ENCODE peak calls at places on chromosomes 13 and 19, in seven cellular contexts. L, I, V, T, M, S and Q are unnamed samples.

GRCh38 chr13:41458187-41458938 is 1.0 kb downstream of the RGCC start:
- DNase-seq in L (no peak), I (no peak), V (no peak), T (no peak), M (peak), S (no peak), Q (no peak)

GRCh38 chr13:79992111-79992510 is 348.8 kb downstream of the SPRY2 start:
- DNase-seq in L (no peak), I (no peak), V (no peak), T (no peak), M (no peak), S (no peak), Q (no peak)

GRCh38 chr13:74197686-74198085 is 63.5 kb upstream of the KLF12 start:
- DNase-seq in L (no peak), I (no peak), V (no peak), T (no peak), M (no peak), S (no peak), Q (no peak)

GRCh38 chr13:98273824-98274786 is 97.0 kb upstream of the RNF113B start:
- DNase-seq in L (no peak), I (no peak), V (no peak), T (no peak), M (no peak), S (no peak), Q (no peak)

GRCh38 chr13:109139346-109139745 is 509.9 kb downstream of the MYO16 start:
- DNase-seq in L (no peak), I (no peak), V (no peak), T (no peak), M (no peak), S (no peak), Q (no peak)

GRCh38 chr13:40812102-40812501 is 22.7 kb downstream of the SLC25A15 start:
- DNase-seq in L (no peak), I (no peak), V (no peak), T (no peak), M (no peak), S (no peak), Q (no peak)

GRCh38 chr19:35495107-35496064 is 5.1 kb upstream of the KRTDAP start:
- DNase-seq in L (no peak), I (peak), V (peak), T (peak), M (peak), S (peak), Q (no peak)

GRCh38 chr19:18029617-18030338 is 21.8 kb downstream of the ARRDC2 start:
- DNase-seq in L (no peak), I (no peak), V (peak), T (peak), M (peak), S (peak), Q (no peak)

GRCh38 chr13:94201022-94201421 is 278.5 kb downstream of the DCT start:
- DNase-seq in L (no peak), I (no peak), V (no peak), T (no peak), M (no peak), S (no peak), Q (no peak)

GRCh38 chr13:34733720-34734119 is 208.3 kb upstream of the NBEA start:
- DNase-seq in L (no peak), I (no peak), V (no peak), T (no peak), M (no peak), S (no peak), Q (no peak)

GRCh38 chr13:85091835-85092234 is 707.4 kb downstream of the SLITRK6 start:
- DNase-seq in L (no peak), I (no peak), V (no peak), T (no peak), M (no peak), S (no peak), Q (no peak)

GRCh38 chr19:50266896-50267295 is 62.3 kb downstream of the KCNC3 start:
- DNase-seq in L (no peak), I (no peak), V (no peak), T (no peak), M (peak), S (no peak), Q (no peak)

GRCh38 chr13:91567485-91568207 is 169.2 kb downstream of the GPC5 start:
- DNase-seq in L (no peak), I (no peak), V (no peak), T (no peak), M (no peak), S (no peak), Q (no peak)

GRCh38 chr13:29484236-29484635 is 111.3 kb downstream of the SLC7A1 start:
- DNase-seq in L (no peak), I (no peak), V (no peak), T (no peak), M (no peak), S (no peak), Q (no peak)

GRCh38 chr13:91544723-91545122 is 146.3 kb downstream of the GPC5 start:
- DNase-seq in L (no peak), I (no peak), V (no peak), T (no peak), M (no peak), S (no peak), Q (no peak)

GRCh38 chr13:27309967-27310598 is 39.5 kb downstream of the RASL11A start:
- DNase-seq in L (no peak), I (no peak), V (no peak), T (no peak), M (no peak), S (no peak), Q (no peak)

GRCh38 chr13:99197257-99197651 is 3.4 kb upstream of the UBAC2 start:
- DNase-seq in L (no peak), I (no peak), V (no peak), T (no peak), M (peak), S (no peak), Q (no peak)

GRCh38 chr13:65417953-65418352 is 1812.2 kb downstream of the PCDH9 start:
- DNase-seq in L (no peak), I (no peak), V (no peak), T (no peak), M (no peak), S (no peak), Q (no peak)

GRCh38 chr13:46961719-46962118 is 64.9 kb upstream of the HTR2A start:
- DNase-seq in L (peak), I (no peak), V (no peak), T (no peak), M (peak), S (no peak), Q (peak)

GRCh38 chr19:35114656-35115537 is 726 bp upstream of the FXYD3 start:
- DNase-seq in L (no peak), I (no peak), V (peak), T (no peak), M (peak), S (peak), Q (no peak)

GRCh38 chr19:39138221-39139211 is 12.9 kb downstream of the PAK4 start:
- DNase-seq in L (no peak), I (no peak), V (no peak), T (no peak), M (no peak), S (no peak), Q (no peak)

GRCh38 chr13:101289764-101290163 is 126.5 kb downstream of the NALCN start:
- DNase-seq in L (no peak), I (no peak), V (peak), T (no peak), M (no peak), S (no peak), Q (no peak)

GRCh38 chr13:113669231-113669870 is 2.3 kb downstream of the GRK1 start:
- DNase-seq in L (no peak), I (no peak), V (no peak), T (no peak), M (no peak), S (peak), Q (no peak)

GRCh38 chr19:48713041-48713863 is 6.3 kb downstream of the MAMSTR start:
- DNase-seq in L (no peak), I (no peak), V (no peak), T (no peak), M (no peak), S (no peak), Q (no peak)

GRCh38 chr13:40764587-40765403 is 6.2 kb downstream of the MRPS31 start:
- DNase-seq in L (no peak), I (no peak), V (no peak), T (no peak), M (peak), S (no peak), Q (no peak)

GRCh38 chr13:41654800-41655199 is 197.4 kb downstream of the RGCC start:
- DNase-seq in L (no peak), I (no peak), V (no peak), T (no peak), M (no peak), S (no peak), Q (no peak)

DNA sequence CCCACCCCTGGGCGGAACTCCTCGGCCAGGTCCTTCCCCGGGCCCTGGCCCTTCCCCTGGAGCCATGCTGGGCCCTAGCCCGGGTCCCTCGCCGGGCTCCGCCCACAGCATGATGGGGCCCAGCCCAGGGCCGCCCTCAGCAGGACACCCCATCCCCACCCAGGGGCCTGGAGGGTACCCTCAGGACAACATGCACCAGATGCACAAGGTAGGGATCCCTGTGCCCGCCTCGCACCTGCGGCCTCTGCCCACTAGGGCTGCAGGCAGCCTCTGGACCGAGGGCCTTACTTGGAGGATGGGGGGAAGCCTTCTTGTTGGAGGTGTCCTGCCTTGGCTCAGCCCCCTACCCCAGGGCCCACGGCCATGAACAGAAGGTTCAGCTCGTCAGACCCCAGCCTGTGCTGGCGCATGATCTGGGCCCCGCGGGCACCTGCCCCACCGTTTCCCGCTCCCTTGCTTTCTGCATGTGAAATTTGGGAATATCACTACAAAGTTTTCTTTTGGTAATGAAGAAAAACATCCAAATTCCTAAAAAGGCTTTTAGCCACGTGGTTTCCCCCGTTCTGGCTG is 23.4 kb downstream of the SMARCA4 start:
- DNase-seq in L (no peak), I (no peak), V (no peak), T (no peak), M (no peak), S (no peak), Q (no peak)
- TF ChIP-seq CTCF in L (no peak), I (no peak), V (no peak), T (no peak), M (no peak), S (no peak), Q (peak)

GRCh38 chr19:13104848-13105646 is 2.4 kb upstream of the LYL1 start:
- DNase-seq in L (no peak), I (no peak), V (no peak), T (no peak), M (peak), S (no peak), Q (no peak)
- H3K4me3 ChIP-seq in L (no peak), I (no peak), V (no peak), T (peak), M (no peak), S (peak), Q (no peak)

GRCh38 chr19:6672693-6673290 is 2.8 kb upstream of the TNFSF14 start:
- DNase-seq in L (no peak), I (no peak), V (no peak), T (no peak), M (no peak), S (no peak), Q (no peak)

GRCh38 chr19:6677495-6677894 is 7.5 kb upstream of the TNFSF14 start:
- DNase-seq in L (no peak), I (no peak), V (no peak), T (no peak), M (no peak), S (no peak), Q (no peak)

GRCh38 chr19:6676288-6676687 is 6.3 kb upstream of the TNFSF14 start:
- DNase-seq in L (no peak), I (no peak), V (no peak), T (no peak), M (no peak), S (no peak), Q (no peak)

GRCh38 chr19:6671960-6672359 is 2.0 kb upstream of the TNFSF14 start:
- DNase-seq in L (no peak), I (no peak), V (no peak), T (no peak), M (no peak), S (no peak), Q (no peak)

GRCh38 chr19:6674868-6675305 is 4.9 kb upstream of the TNFSF14 start:
- DNase-seq in L (peak), I (peak), V (no peak), T (peak), M (peak), S (no peak), Q (no peak)
- TF ChIP-seq CTCF in L (peak), I (peak), V (no peak), T (no peak), M (no peak), S (no peak), Q (no peak)

GRCh38 chr19:44071824-44072542 is at the start of gene ZNF284:
- DNase-seq in L (peak), I (peak), V (peak), T (peak), M (peak), S (peak), Q (no peak)
- H3K4me3 ChIP-seq in L (peak), I (peak), V (peak), T (peak), M (peak), S (peak), Q (peak)

GRCh38 chr13:73107459-73107858 is 48.7 kb downstream of the KLF5 start:
- DNase-seq in L (no peak), I (no peak), V (no peak), T (no peak), M (no peak), S (no peak), Q (no peak)
- TF ChIP-seq CTCF in L (no peak), I (no peak), V (no peak), T (no peak), M (no peak), S (no peak), Q (no peak)

GRCh38 chr13:44142540-44142867 is 231.1 kb upstream of the SERP2 start:
- DNase-seq in L (no peak), I (no peak), V (no peak), T (no peak), M (no peak), S (no peak), Q (no peak)
- H3K4me3 ChIP-seq in L (peak), I (peak), V (peak), T (peak), M (peak), S (peak), Q (peak)

GRCh38 chr19:37467608-37468090 is 405 bp upstream of the ZNF569 start:
- DNase-seq in L (no peak), I (no peak), V (no peak), T (no peak), M (no peak), S (no peak), Q (no peak)

GRCh38 chr19:37466798-37467607 is at the start of gene ZNF569:
- DNase-seq in L (peak), I (peak), V (peak), T (peak), M (peak), S (peak), Q (peak)

GRCh38 chr19:37466277-37466797 is 907 bp downstream of the ZNF569 start:
- DNase-seq in L (no peak), I (no peak), V (no peak), T (no peak), M (peak), S (no peak), Q (no peak)

GRCh38 chr19:37470216-37470615 is 1.1 kb downstream of the ZNF570 start:
- DNase-seq in L (no peak), I (no peak), V (no peak), T (no peak), M (no peak), S (no peak), Q (no peak)

DNA sequence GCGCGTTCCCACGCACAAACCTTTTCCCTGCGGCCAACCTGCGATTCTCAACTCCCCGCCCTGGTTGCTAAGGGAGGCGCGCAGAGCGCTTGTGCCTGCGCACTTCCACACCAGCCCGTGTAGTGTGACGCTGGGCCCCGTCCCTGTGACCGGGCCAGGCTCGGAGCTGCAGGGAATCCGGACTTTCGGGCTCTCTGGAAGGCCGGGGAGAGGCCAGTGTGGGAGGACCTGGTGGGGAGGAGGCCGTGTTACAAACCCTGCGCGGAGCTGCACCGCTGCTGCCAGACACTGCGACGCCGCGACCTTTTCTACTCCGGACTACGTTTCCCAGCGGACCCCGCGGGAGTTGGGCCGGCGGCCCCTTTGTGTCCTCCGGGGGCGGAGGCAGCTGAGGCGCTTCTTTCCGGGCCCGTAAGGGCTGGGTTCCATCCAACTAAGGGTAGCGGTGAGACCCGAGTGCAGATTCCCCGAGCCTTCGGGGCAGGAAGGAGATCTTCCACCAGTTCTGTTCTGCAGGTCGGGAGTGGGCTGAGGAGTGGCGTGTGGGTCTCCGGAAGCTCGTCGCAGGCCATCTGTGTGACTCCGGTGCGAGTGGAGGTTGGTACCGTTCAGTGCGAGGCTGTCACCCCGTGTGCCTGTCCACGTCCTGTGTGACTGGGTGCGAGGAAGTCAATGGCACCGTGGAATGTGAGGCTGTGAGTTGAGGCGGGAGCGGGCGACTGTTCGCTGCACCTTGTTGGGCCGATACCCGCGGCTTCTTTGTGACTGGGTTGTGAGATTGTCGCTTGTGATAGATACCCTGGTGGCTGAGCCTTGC is at the start of gene ZNF570:
- DNase-seq in L (peak), I (peak), V (peak), T (peak), M (peak), S (peak), Q (peak)
- TF ChIP-seq CTCF in L (no peak), I (no peak), V (no peak), T (no peak), M (no peak), S (no peak), Q (no peak)

DNA sequence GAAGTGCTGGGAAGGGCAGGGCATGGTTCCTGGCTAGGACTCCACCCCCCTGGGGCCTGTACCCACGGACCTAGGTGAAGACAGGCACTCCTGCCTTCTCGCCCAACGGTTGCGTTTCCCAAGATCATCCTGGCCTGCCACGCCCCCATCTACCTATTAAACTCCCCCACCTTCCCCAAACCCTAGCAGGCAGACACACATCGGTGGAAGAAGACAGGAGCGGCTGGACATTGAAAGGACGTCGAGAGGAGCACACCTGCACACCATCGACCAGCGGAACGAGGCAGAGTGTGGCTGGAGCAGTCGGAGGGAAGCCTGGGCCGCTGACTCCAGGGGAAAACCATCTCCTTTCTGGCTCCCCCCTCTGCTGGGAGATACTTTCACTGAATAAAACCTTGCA is 45.6 kb upstream of the ALOX5AP start:
- DNase-seq in L (no peak), I (no peak), V (no peak), T (no peak), M (no peak), S (no peak), Q (no peak)
- H3K4me3 ChIP-seq in L (no peak), I (peak), V (no peak), T (peak), M (no peak), S (peak), Q (no peak)